ENCODE peak calls at places on chromosomes 16 and 17, in seven cellular contexts. M is CD8-positive, alpha-beta memory T cell; S is aorta; X is left lung; K is fibroblast of lung; J is GM23338; E is transverse colon. O is an unnamed sample.

GRCh38 chr16:14375132-14375491 is 254.9 kb downstream of the PARN start:
- DNase-seq in K (no peak), J (no peak), E (no peak), M (no peak), X (no peak), S (no peak), O (no peak)

GRCh38 chr17:31418773-31419350 is 27.4 kb downstream of the RAB11FIP4 start:
- DNase-seq in M (no peak), S (no peak), E (no peak), J (no peak), X (no peak), K (no peak), O (no peak)

GRCh38 chr17:22171631-22172030 is 479.3 kb downstream of the KCNJ18 start:
- DNase-seq in M (no peak), S (no peak), J (peak; percentile 50), K (no peak), E (no peak), X (no peak), O (no peak)

GRCh38 chr17:17824780-17825614 is 11.8 kb downstream of the SREBF1 start:
- DNase-seq in J (peak; percentile 61), X (no peak), S (peak; percentile 82), K (no peak), M (no peak), E (no peak), O (no peak)

GRCh38 chr16:57539072-57539796 is 2.9 kb upstream of the CCDC102A start:
- DNase-seq in X (no peak), E (no peak), K (no peak), J (no peak), S (no peak), M (no peak), O (no peak)

GRCh38 chr16:27753563-27753962 is 203.6 kb downstream of the KATNIP start:
- DNase-seq in X (no peak), K (no peak), M (no peak), E (no peak), J (no peak), S (no peak), O (no peak)

GRCh38 chr16:72455743-72456659 is 284.0 kb upstream of the PMFBP1 start:
- DNase-seq in M (no peak), K (no peak), S (no peak), X (no peak), E (peak; percentile 61), J (no peak), O (no peak)

GRCh38 chr16:8686031-8686621 is 11.7 kb downstream of the ABAT start:
- DNase-seq in K (no peak), X (no peak), E (peak; percentile 23), M (no peak), J (no peak), S (no peak), O (no peak)

GRCh38 chr17:45261577-45262515 is at the start of gene SPATA32:
- DNase-seq in X (peak; percentile 72), J (peak; percentile 88), S (peak; percentile 70), K (peak; percentile 31), E (peak; percentile 72), M (peak; percentile 67), O (no peak)

GRCh38 chr16:87963400-87963799 is 12.2 kb downstream of the BANP start:
- DNase-seq in X (no peak), M (peak; percentile 50), J (no peak), E (no peak), S (no peak), K (peak; percentile 56), O (peak; percentile 61)

GRCh38 chr17:1592751-1593629 is 30.4 kb upstream of the PITPNA start:
- DNase-seq in K (no peak), M (peak; percentile 24), S (no peak), X (no peak), J (no peak), E (peak; percentile 88), O (no peak)

GRCh38 chr17:18371455-18371854 is 6.1 kb upstream of the EVPLL start:
- DNase-seq in K (no peak), X (no peak), J (no peak), S (no peak), M (no peak), E (no peak), O (peak; percentile 16)

GRCh38 chr17:1590031-1590746 is 27.6 kb upstream of the PITPNA start:
- DNase-seq in E (peak; percentile 71), S (peak; percentile 82), K (peak; percentile 78), J (no peak), X (peak; percentile 80), M (no peak), O (peak; percentile 81)

GRCh38 chr17:44543213-44543904 is 13.9 kb upstream of the FZD2 start:
- DNase-seq in M (no peak), J (peak; percentile 99), S (no peak), E (no peak), X (no peak), K (peak; percentile 80), O (peak; percentile 97)

GRCh38 chr16:12580809-12581208 is 222.9 kb downstream of the CPPED1 start:
- DNase-seq in X (no peak), E (no peak), J (no peak), M (no peak), S (no peak), K (no peak), O (no peak)

GRCh38 chr17:15946611-15947120 is 1.7 kb downstream of the ADORA2B start:
- DNase-seq in S (no peak), X (no peak), J (no peak), E (peak; percentile 47), K (peak; percentile 34), M (no peak), O (no peak)

GRCh38 chr17:81390436-81391214 is 4.6 kb upstream of the BAHCC1 start:
- DNase-seq in J (no peak), E (no peak), M (no peak), X (no peak), K (no peak), S (no peak), O (no peak)

GRCh38 chr17:81390029-81390428 is 5.2 kb upstream of the BAHCC1 start:
- DNase-seq in J (no peak), S (no peak), E (no peak), K (no peak), M (no peak), X (no peak), O (no peak)

GRCh38 chr17:81388612-81389367 is 6.5 kb upstream of the BAHCC1 start:
- DNase-seq in X (no peak), K (no peak), J (peak; percentile 75), M (no peak), S (no peak), E (no peak), O (no peak)

GRCh38 chr17:81388091-81388611 is 7.1 kb upstream of the BAHCC1 start:
- DNase-seq in K (no peak), X (no peak), S (no peak), J (no peak), E (no peak), M (no peak), O (no peak)

DNA sequence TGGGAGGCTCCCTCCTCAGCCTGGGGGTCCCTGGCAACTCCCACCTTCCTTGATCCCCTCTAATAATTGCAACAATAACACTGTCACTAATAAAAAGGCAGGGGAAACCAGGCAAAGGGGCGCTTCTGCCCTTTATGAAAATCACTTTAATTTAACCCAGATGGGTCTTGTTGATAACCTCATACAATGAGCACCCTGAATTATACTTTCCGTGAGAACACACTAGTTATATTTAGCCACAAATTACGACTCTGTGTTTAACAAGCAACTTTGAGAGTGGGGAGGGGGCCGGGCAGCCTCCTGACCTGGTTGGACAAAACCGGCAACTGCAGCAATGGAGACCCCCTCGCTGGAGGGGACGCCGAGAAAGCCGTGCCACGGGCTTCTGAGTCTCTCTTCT is 5.7 kb upstream of the BAHCC1 start:
- DNase-seq in S (no peak), M (no peak), K (no peak), J (peak; percentile 13), E (no peak), X (no peak), O (no peak)
- H3K27me3 ChIP-seq in S (no peaks in the 10 kb centered on the region), M (peaks cover 63% of the 10 kb centered on the region), K (no peaks in the 10 kb centered on the region), J (peaks cover 93% of the 10 kb centered on the region), E (peaks cover 4% of the 10 kb centered on the region), X (peaks cover 87% of the 10 kb centered on the region), O (peaks cover 14% of the 10 kb centered on the region)

GRCh38 chr16:86512860-86513470 is 2.6 kb downstream of the FOXF1 start:
- DNase-seq in K (no peak), J (no peak), E (no peak), S (no peak), X (no peak), M (no peak), O (no peak)
- H3K4me3 ChIP-seq in K (peak overlapping the region; percentile 97), J (peak overlapping the region; percentile 28), E (peak overlapping the region; percentile 61), S (no peak overlapping the region), X (peak overlapping the region; percentile 50), M (no peak overlapping the region), O (peak overlapping the region; percentile 68)

GRCh38 chr17:82698974-82699442 is 510 bp upstream of the RAB40B start:
- DNase-seq in J (peak; percentile 60), M (no peak), K (peak; percentile 8), E (no peak), S (no peak), X (no peak), O (no peak)

GRCh38 chr17:82697808-82698064 is 762 bp downstream of the RAB40B start:
- DNase-seq in S (no peak), E (no peak), M (no peak), X (no peak), J (no peak), K (no peak), O (no peak)

GRCh38 chr17:82698065-82698973 is at the start of gene RAB40B:
- DNase-seq in E (peak; percentile 100), K (peak; percentile 98), M (peak; percentile 99), J (peak; percentile 99), S (peak; percentile 100), X (peak; percentile 99), O (peak; percentile 100)

GRCh38 chr17:82696916-82697807 is 1.3 kb downstream of the RAB40B start:
- DNase-seq in E (no peak), J (peak; percentile 51), K (no peak), S (no peak), X (no peak), M (no peak), O (no peak)

DNA sequence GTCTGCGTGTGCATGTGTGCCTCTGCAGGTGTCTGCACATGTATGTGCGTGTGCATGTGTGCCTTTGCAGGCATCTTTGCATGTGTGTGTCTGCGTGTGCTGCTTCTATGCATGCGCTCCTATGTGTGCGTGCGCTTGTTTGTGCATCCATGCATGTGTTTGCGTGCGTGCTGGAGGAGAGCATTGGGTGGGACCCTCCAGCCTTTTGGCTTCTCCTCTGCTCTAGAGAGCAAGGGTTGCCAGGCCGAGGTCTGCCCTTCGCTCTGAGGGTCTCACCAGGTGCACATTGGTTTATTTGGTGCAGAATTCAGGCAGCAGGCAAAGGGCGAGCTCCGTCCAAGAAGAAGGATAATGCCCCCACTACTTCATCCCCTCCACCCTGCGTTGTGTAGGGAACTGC is 1.1 kb upstream of the RAB40B start:
- DNase-seq in E (no peak), X (no peak), S (no peak), J (no peak), K (no peak), M (no peak), O (no peak)
- H3K27me3 ChIP-seq in E (no peaks in the 10 kb centered on the region), X (peaks cover 23% of the 10 kb centered on the region), S (no peaks in the 10 kb centered on the region), J (peaks cover 35% of the 10 kb centered on the region), K (peaks cover 6% of the 10 kb centered on the region), M (no peaks in the 10 kb centered on the region), O (peaks cover 13% of the 10 kb centered on the region)

GRCh38 chr16:797120-797420 is 3.5 kb downstream of the GNG13 start:
- DNase-seq in X (no peak), E (no peak), K (no peak), J (peak; percentile 65), S (no peak), M (no peak), O (no peak)
- H3K4me3 ChIP-seq in X (no peak overlapping the region), E (no peak overlapping the region), K (no peak overlapping the region), J (no peak overlapping the region), S (no peak overlapping the region), M (no peak overlapping the region), O (no peak overlapping the region)

O was measured in SJSA1.